ENCODE peak calls at places on chromosomes 12 and 14, in four cellular contexts. J is IMR-90, S is GM12878, Y is K562. B is an unnamed sample.

GRCh38 chr12:64010069-64010686 is 165.7 kb downstream of the SRGAP1 start:
- DNase-seq in J (peak), Y (no peak), S (no peak), B (no peak)

GRCh38 chr12:15584366-15585041 is 204.7 kb downstream of the EPS8 start:
- DNase-seq in Y (no peak), S (no peak), J (peak), B (peak)

GRCh38 chr14:49634547-49635334 is at the start of gene DNAAF2:
- DNase-seq in J (peak), S (no peak), Y (peak), B (peak)

GRCh38 chr12:124126950-124127349 is 153.9 kb downstream of the ZNF664 start:
- DNase-seq in S (peak), Y (no peak), J (no peak), B (no peak)

GRCh38 chr12:94157891-94158495 is 9.6 kb downstream of the PLXNC1 start:
- DNase-seq in Y (no peak), S (peak), J (no peak), B (no peak)

GRCh38 chr14:73752297-73752992 is 38.3 kb upstream of the PNMA1 start:
- DNase-seq in S (no peak), Y (no peak), J (peak), B (peak)

GRCh38 chr12:6452245-6452731 is 446 bp downstream of the TAPBPL start:
- DNase-seq in J (no peak), S (no peak), Y (no peak), B (no peak)

GRCh38 chr14:67188326-67188725 is 914 bp upstream of the GARIN2 start:
- DNase-seq in Y (no peak), J (no peak), S (no peak), B (no peak)

GRCh38 chr12:43737646-43738045 is 20.9 kb downstream of the PUS7L start:
- DNase-seq in Y (no peak), S (no peak), J (peak), B (no peak)

DNA sequence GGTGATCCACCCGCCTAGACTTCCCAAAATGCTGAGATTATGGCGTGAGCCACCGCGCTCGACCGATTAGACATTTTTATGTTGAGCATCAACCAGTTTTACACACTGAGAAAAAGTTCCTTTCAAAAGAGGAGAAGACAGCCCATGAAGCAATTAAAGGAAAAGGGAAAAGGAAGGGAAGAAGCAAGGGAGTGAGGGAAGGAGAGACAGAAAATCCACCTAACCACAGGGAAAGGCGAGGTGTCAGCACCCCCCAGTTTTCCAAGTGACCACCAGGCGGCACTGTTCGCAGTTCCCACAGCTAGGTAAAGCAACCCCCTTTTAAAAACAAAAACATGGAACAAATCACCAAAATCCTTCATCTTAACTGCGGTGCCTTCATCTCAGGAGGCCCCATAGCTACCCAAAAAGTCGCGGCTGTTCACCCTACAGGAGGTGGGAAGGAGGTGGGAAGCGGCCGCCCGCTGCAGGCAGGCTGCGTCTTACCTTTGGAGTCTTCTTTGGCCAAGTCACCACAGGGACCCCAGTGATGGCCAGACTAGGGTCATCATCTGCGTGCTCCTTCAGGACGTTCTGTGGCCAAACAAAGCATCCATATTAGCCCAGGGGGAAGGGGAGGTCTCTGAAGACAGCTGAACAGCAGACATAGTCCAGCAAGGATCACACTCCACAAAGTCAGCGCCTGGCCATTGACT is 86.6 kb downstream of the KDM2B start:
- DNase-seq in J (peak), S (no peak), Y (peak), B (peak)
- TF ChIP-seq CTCF in J (peak), S (peak), Y (peak), B (peak)

GRCh38 chr14:90649096-90649495 is 167.1 kb downstream of the TTC7B start:
- DNase-seq in Y (no peak), J (peak), S (no peak), B (peak)

GRCh38 chr14:90644882-90645281 is 171.3 kb downstream of the TTC7B start:
- DNase-seq in Y (no peak), S (no peak), J (peak), B (no peak)

GRCh38 chr14:90645842-90646443 is 170.3 kb downstream of the TTC7B start:
- DNase-seq in J (peak), Y (no peak), S (no peak), B (peak)

GRCh38 chr14:90649557-90650135 is 166.6 kb downstream of the TTC7B start:
- DNase-seq in Y (no peak), J (no peak), S (no peak), B (no peak)

GRCh38 chr14:90647469-90647868 is 168.8 kb downstream of the TTC7B start:
- DNase-seq in J (no peak), S (no peak), Y (no peak), B (no peak)
- TF ChIP-seq FOS in J (no peak), S (no peak), Y (no peak), B (no peak)

GRCh38 chr12:1279050-1279449 is 288.0 kb downstream of the ERC1 start:
- DNase-seq in Y (peak), J (no peak), S (no peak), B (no peak)
- TF ChIP-seq CTCF in Y (no peak), J (peak), S (no peak), B (no peak)

GRCh38 chr14:92507174-92507768 is 6.3 kb upstream of the RIN3 start:
- DNase-seq in J (no peak), Y (no peak), S (peak), B (no peak)
- TF ChIP-seq FOS in J (no peak), Y (no peak), S (no peak), B (no peak)

GRCh38 chr12:13133886-13134285 is 30.4 kb upstream of the GSG1 start:
- DNase-seq in J (no peak), Y (no peak), S (no peak), B (no peak)

GRCh38 chr12:13130981-13131380 is 27.5 kb upstream of the GSG1 start:
- DNase-seq in S (no peak), J (no peak), Y (no peak), B (no peak)

DNA sequence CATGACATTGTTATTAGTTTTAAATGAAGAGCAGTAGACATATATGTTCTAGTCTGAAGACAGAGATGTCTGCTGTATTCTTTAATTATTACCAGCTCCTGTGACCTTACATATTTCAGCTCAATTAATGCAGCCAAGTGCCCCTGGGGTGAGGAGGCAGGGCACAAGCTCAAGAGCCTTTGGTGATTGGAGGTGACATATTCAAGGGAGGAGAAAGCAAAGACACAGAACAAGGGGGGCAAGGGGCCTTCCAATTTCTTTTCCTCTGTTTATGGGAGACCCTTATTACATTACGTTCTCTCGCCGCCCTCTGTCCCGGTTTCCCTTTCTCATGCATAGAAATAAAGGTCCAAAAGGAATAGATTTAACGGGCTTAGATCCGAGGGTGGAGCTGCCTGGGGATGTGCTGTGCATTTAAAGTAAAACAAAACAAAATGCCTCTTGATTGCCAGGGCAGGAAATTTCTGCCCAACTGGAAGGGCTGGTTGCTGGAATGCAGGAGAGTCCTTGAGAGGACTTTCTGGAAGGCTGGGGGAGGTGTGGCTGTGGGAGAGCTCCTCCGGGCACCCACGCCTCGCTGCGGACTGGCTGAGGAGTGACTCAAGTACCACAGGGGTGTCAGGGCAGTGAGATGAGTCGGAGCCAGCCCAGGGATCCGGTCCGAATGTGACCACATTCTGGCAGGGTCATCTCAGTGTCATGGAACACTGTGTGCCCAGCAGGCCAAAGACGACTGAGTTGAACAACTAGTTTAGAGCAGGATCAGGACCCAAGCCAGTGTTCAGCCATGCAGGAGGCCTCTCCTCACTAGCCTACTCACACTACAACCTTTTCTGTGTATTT is 32.1 kb upstream of the GSG1 start:
- DNase-seq in S (no peak), J (peak), Y (peak), B (peak)
- TF ChIP-seq CTCF in S (no peak), J (peak), Y (no peak), B (no peak)

DNA sequence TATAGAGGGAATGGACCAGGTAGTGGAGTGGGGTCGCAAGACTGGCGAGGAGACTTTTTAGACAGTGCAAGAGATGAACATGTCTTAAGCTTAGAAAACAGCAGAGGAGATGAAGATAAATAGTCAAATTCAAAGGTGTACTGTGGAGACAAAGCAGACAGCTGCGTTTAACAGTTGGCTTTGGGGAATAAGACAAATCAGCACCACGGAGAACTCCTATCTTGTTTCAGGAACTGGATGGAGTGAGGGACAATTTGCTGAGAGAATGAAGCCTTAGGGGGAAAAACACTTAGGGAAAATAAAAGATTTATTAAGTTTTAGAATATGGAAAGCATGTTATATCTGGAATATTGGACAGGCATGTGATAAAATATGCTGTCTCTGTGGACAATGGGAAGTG is 458.8 kb downstream of the GLT1D1 start:
- DNase-seq in Y (no peak), J (no peak), S (no peak), B (no peak)
- TF ChIP-seq FOS in Y (no peak), J (no peak), S (no peak), B (no peak)

GRCh38 chr14:77035267-77035666 is 6.8 kb upstream of the IRF2BPL start:
- DNase-seq in Y (no peak), S (no peak), J (no peak), B (no peak)

GRCh38 chr14:77032483-77032853 is 4.0 kb upstream of the IRF2BPL start:
- DNase-seq in S (no peak), Y (no peak), J (no peak), B (no peak)

GRCh38 chr14:77033622-77034521 is 5.4 kb upstream of the IRF2BPL start:
- DNase-seq in Y (no peak), J (peak), S (peak), B (peak)

GRCh38 chr14:77031680-77032482 is 3.4 kb upstream of the IRF2BPL start:
- DNase-seq in Y (no peak), S (no peak), J (peak), B (peak)

DNA sequence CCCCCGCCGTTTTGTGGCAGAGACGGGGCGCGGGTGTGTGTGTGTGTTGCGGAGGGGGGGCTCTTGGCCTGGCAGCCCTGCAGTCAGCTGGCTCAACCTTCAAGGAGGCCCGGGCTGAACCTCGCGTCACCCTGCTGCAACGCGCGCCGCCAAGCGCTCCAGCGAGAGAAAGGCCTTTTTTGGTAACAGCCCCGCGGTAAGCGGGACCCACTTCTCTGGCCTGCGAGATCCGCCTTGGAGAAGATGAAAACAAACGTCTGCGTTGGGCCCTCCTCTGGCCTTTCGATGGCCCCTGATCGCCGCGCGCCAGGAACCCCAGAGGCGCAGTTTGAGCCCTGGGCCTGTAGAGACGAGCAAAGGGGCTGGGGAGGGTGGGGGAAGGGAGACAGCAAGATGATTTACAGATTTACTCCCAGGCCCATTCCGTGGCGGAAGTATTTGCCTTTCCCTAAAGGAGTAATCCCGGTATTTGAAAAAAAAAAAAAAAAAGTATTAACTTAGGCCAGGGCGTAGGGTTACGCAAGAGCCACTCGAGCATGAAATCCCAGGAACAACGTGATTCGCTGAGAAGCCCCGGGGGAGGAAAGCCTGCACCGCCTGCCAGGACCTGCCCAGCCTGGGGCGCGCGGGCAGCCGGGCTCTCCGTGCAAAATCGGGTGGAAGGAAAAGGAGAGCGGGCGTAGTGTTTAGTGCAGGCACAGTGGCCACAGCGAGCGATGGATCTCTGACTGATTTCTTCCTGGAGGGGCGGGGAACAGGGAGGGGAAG is 4.5 kb upstream of the IRF2BPL start:
- DNase-seq in J (peak), S (no peak), Y (no peak), B (peak)
- TF ChIP-seq CTCF in J (peak), S (no peak), Y (no peak), B (peak)

GRCh38 chr14:52974406-52974805 is 23.6 kb upstream of the FERMT2 start:
- DNase-seq in S (no peak), J (peak), Y (no peak), B (no peak)
- TF ChIP-seq FOS in S (no peak), J (no peak), Y (no peak), B (no peak)

GRCh38 chr12:68439368-68440045 is 107.3 kb upstream of the MDM1 start:
- DNase-seq in Y (no peak), S (no peak), J (no peak), B (no peak)
- TF ChIP-seq CTCF in Y (no peak), S (no peak), J (no peak), B (no peak)

B was measured in endothelial cell of umbilical vein.